ENCODE peak calls at places on chromosomes 11 and 22, in five cellular contexts. X is HS-27A; W is NCI-H1930; S is astrocyte of the hippocampus; N is stimulated activated CD4-positive, alpha-beta T cell treated with anti-CD3 and anti-CD28 coated beads, Interleukin-4, amount 100 ng/mL, for 4 hours. C is an unnamed sample.

GRCh38 chr11:68020575-68020974 is 9.9 kb upstream of the NDUFS8 start:
- DNase-seq in S (peak), X (no peak), N (no peak), W (no peak), C (no peak)

GRCh38 chr22:36454916-36455570 is 26.4 kb downstream of the TXN2 start:
- DNase-seq in S (peak), W (peak), X (no peak), N (peak), C (peak)

GRCh38 chr11:69683764-69684333 is 8.7 kb upstream of the LTO1 start:
- DNase-seq in X (no peak), N (no peak), W (no peak), S (peak), C (no peak)

GRCh38 chr11:40877256-40877655 is 582.2 kb downstream of the LRRC4C start:
- DNase-seq in N (no peak), S (peak), W (no peak), X (no peak), C (no peak)

GRCh38 chr11:128341767-128342318 is 245.5 kb downstream of the ETS1 start:
- DNase-seq in X (no peak), S (no peak), N (no peak), W (no peak), C (no peak)

GRCh38 chr11:77407613-77408012 is 66.3 kb downstream of the PAK1 start:
- DNase-seq in W (no peak), N (no peak), X (peak), S (peak), C (no peak)

GRCh38 chr22:45518580-45518991 is 15.9 kb downstream of the FBLN1 start:
- DNase-seq in N (no peak), S (peak), X (no peak), W (no peak), C (no peak)

GRCh38 chr22:43722444-43722843 is 89.7 kb downstream of the EFCAB6 start:
- DNase-seq in N (no peak), S (no peak), W (no peak), X (no peak), C (no peak)

GRCh38 chr11:2582958-2583604 is 116.7 kb downstream of the KCNQ1OT1 start:
- DNase-seq in X (no peak), S (no peak), W (no peak), N (peak), C (no peak)

GRCh38 chr11:8156877-8157276 is 11.9 kb downstream of the RIC3 start:
- DNase-seq in N (no peak), S (no peak), W (no peak), X (no peak), C (no peak)

GRCh38 chr22:17962168-17962567 is 62.2 kb downstream of the MICAL3 start:
- DNase-seq in S (no peak), X (no peak), N (no peak), W (no peak), C (no peak)

C was measured in NCI-H2227 treated with DMSO at 0.1 percent for 48 hours.